ENCODE peak calls at places on chromosomes 6 and 20, in six cellular contexts. T, U, D, Q, I and Z are unnamed samples.

GRCh38 chr6:22221630-22222029 is 75.2 kb downstream of the PRL start:
- DNase-seq in T (no peak), U (no peak), D (no peak), Q (no peak), I (no peak), Z (no peak)

GRCh38 chr6:98927534-98927933 is 20.2 kb downstream of the FBXL4 start:
- DNase-seq in T (no peak), U (no peak), D (no peak), Q (no peak), I (no peak), Z (no peak)

GRCh38 chr6:12066297-12066696 is 54.2 kb downstream of the HIVEP1 start:
- DNase-seq in T (peak; percentile 39), U (peak; percentile 49), D (no peak), Q (no peak), I (no peak), Z (no peak)

GRCh38 chr6:6332873-6333272 is 12.4 kb upstream of the F13A1 start:
- DNase-seq in T (no peak), U (no peak), D (no peak), Q (no peak), I (no peak), Z (no peak)

GRCh38 chr6:48111143-48111506 is at the start of gene PTCHD4:
- DNase-seq in T (peak; percentile 59), U (peak; percentile 77), D (no peak), Q (no peak), I (no peak), Z (no peak)

GRCh38 chr6:132131777-132132176 is 180.6 kb upstream of the CCN2 start:
- DNase-seq in T (peak; percentile 99), U (peak; percentile 98), D (peak; percentile 95), Q (peak; percentile 33), I (peak; percentile 35), Z (peak; percentile 81)

GRCh38 chr20:11924923-11925322 is 7.2 kb downstream of the BTBD3 start:
- DNase-seq in T (no peak), U (no peak), D (no peak), Q (no peak), I (no peak), Z (no peak)

GRCh38 chr6:63795006-63795405 is 159.4 kb downstream of the PHF3 start:
- DNase-seq in T (no peak), U (no peak), D (no peak), Q (no peak), I (no peak), Z (no peak)